ENCODE peak calls at places on chromosomes 6 and 20, in four cellular contexts. One of them, this sample, is unnamed.

GRCh38 chr6:170516783-170517616 is 36.1 kb downstream of the PSMB1 start:
- DNase-seq in K562: peak
- DNase-seq in HL-60: no peak
- DNase-seq in GM12878: no peak
- DNase-seq in this sample: peak

GRCh38 chr6:117677553-117678131 is 2.4 kb downstream of the NUS1 start:
- DNase-seq in K562: peak
- DNase-seq in HL-60: peak
- DNase-seq in GM12878: no peak
- DNase-seq in this sample: no peak

GRCh38 chr6:33632603-33633039 is 11.5 kb downstream of the ITPR3 start:
- DNase-seq in K562: peak
- DNase-seq in HL-60: no peak
- DNase-seq in GM12878: no peak
- DNase-seq in this sample: peak

GRCh38 chr20:51884561-51884960 is 82.2 kb upstream of the SALL4 start:
- DNase-seq in K562: no peak
- DNase-seq in HL-60: no peak
- DNase-seq in GM12878: no peak
- DNase-seq in this sample: no peak

GRCh38 chr20:52105573-52106422 is 85.8 kb downstream of the ZFP64 start:
- DNase-seq in K562: no peak
- DNase-seq in HL-60: no peak
- DNase-seq in GM12878: no peak
- DNase-seq in this sample: no peak

GRCh38 chr20:36491901-36492617 is 49.3 kb upstream of the MYL9 start:
- DNase-seq in K562: no peak
- DNase-seq in HL-60: no peak
- DNase-seq in GM12878: no peak
- DNase-seq in this sample: peak

GRCh38 chr20:58231678-58232077 is 3.2 kb upstream of the ANKRD60 start:
- DNase-seq in K562: no peak
- DNase-seq in HL-60: no peak
- DNase-seq in GM12878: no peak
- DNase-seq in this sample: no peak

GRCh38 chr20:45436732-45437485 is 21.0 kb downstream of the PIGT start:
- DNase-seq in K562: peak
- DNase-seq in HL-60: no peak
- DNase-seq in GM12878: no peak
- DNase-seq in this sample: peak

GRCh38 chr6:107632757-107633156 is 142.8 kb downstream of the SOBP start:
- DNase-seq in K562: no peak
- DNase-seq in HL-60: no peak
- DNase-seq in GM12878: no peak
- DNase-seq in this sample: no peak

GRCh38 chr20:51635680-51636079 is 93.2 kb upstream of the NFATC2 start:
- DNase-seq in K562: no peak
- DNase-seq in HL-60: no peak
- DNase-seq in GM12878: no peak
- DNase-seq in this sample: no peak

GRCh38 chr6:169960003-169960344 is 208.6 kb downstream of the ERMARD start:
- DNase-seq in K562: no peak
- DNase-seq in HL-60: no peak
- DNase-seq in GM12878: no peak
- DNase-seq in this sample: no peak

GRCh38 chr6:139784222-139784769 is 409.8 kb upstream of the CITED2 start:
- DNase-seq in K562: no peak
- DNase-seq in HL-60: no peak
- DNase-seq in GM12878: no peak
- DNase-seq in this sample: no peak

GRCh38 chr20:24362080-24362479 is 107.3 kb upstream of the SYNDIG1 start:
- DNase-seq in K562: no peak
- DNase-seq in HL-60: no peak
- DNase-seq in GM12878: no peak
- DNase-seq in this sample: no peak

GRCh38 chr20:34546751-34547181 is 11.8 kb upstream of the MAP1LC3A start:
- DNase-seq in K562: no peak
- DNase-seq in HL-60: no peak
- DNase-seq in GM12878: no peak
- DNase-seq in this sample: no peak

GRCh38 chr6:121522265-121522664 is 86.8 kb downstream of the GJA1 start:
- DNase-seq in K562: no peak
- DNase-seq in HL-60: no peak
- DNase-seq in GM12878: no peak
- DNase-seq in this sample: no peak

GRCh38 chr6:155171109-155171746 is 92.6 kb upstream of the CLDN20 start:
- DNase-seq in K562: peak
- DNase-seq in HL-60: no peak
- DNase-seq in GM12878: peak
- DNase-seq in this sample: peak

GRCh38 chr6:153312633-153313032 is 181.6 kb upstream of the RGS17 start:
- DNase-seq in K562: peak
- DNase-seq in HL-60: peak
- DNase-seq in GM12878: no peak
- DNase-seq in this sample: no peak

GRCh38 chr6:74369556-74369993 is 673.6 kb downstream of the CD109 start:
- DNase-seq in K562: no peak
- DNase-seq in HL-60: no peak
- DNase-seq in GM12878: no peak
- DNase-seq in this sample: no peak

GRCh38 chr6:112475083-112475482 is 128.0 kb downstream of the RFPL4B start:
- DNase-seq in K562: no peak
- DNase-seq in HL-60: no peak
- DNase-seq in GM12878: no peak
- DNase-seq in this sample: no peak

GRCh38 chr6:158313989-158314388 is 1.7 kb downstream of the TULP4 start:
- DNase-seq in K562: no peak
- DNase-seq in HL-60: peak
- DNase-seq in GM12878: no peak
- DNase-seq in this sample: peak

GRCh38 chr20:43058077-43058476 is 131.6 kb downstream of the PTPRT start:
- DNase-seq in K562: no peak
- DNase-seq in HL-60: no peak
- DNase-seq in GM12878: no peak
- DNase-seq in this sample: no peak
- TF ChIP-seq SPI1 in K562: no peak
- TF ChIP-seq SPI1 in HL-60: no peak
- TF ChIP-seq SPI1 in GM12878: no peak
- TF ChIP-seq SPI1 in this sample: no peak

DNA sequence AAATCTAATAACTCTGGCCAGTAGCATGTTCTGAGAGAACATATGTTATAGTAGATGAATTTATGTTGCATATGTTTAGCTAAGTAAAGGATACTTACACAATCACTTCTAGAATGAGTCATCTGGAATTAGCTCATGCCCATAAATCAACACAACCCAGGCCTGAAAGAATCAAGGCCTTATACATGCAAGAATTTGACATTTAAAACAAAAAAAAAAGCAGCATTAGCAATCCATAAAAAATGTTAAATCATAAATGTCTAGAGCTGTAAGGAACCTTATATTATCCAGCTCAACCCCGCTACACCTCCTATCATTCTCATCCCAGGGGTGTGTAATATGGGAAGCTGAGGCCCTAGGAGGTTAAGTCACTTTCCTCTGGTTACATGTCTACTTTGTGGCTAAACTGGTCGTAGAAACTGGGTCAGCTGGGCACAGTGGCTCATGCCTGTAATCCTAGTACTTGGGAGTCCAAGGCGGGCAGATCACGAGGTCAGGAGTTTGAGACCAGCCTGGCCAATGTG is 105.2 kb upstream of the CARMIL1 start:
- DNase-seq in K562: no peak
- DNase-seq in HL-60: peak
- DNase-seq in GM12878: no peak
- DNase-seq in this sample: no peak
- TF ChIP-seq POLR2AphosphoS5 in K562: no peak
- TF ChIP-seq POLR2AphosphoS5 in HL-60: no peak
- TF ChIP-seq POLR2AphosphoS5 in GM12878: no peak
- TF ChIP-seq POLR2AphosphoS5 in this sample: no peak

DNA sequence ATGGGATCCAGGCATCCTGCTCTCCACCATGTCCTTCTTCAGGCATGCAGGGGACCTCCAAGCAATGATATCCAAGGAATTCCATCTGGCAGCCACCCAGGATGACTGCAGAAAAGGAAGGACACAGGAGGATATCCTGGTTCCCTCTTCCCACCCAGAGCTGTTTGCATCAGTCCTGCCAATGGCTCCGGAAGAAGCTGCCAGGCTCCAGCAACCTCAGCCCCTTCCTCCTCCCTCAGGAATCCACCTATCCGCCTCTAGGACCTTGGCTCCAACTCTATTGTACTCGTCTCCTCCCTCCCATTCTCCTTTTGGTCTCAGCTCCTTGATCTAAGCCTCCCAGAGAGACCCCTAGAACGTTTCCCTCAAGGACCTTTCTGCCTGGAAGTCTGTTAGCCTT is 733 bp upstream of the PSORS1C2 start:
- DNase-seq in K562: no peak
- DNase-seq in HL-60: no peak
- DNase-seq in GM12878: no peak
- DNase-seq in this sample: no peak
- TF ChIP-seq SPI1 in K562: no peak
- TF ChIP-seq SPI1 in HL-60: no peak
- TF ChIP-seq SPI1 in GM12878: no peak
- TF ChIP-seq SPI1 in this sample: no peak

DNA sequence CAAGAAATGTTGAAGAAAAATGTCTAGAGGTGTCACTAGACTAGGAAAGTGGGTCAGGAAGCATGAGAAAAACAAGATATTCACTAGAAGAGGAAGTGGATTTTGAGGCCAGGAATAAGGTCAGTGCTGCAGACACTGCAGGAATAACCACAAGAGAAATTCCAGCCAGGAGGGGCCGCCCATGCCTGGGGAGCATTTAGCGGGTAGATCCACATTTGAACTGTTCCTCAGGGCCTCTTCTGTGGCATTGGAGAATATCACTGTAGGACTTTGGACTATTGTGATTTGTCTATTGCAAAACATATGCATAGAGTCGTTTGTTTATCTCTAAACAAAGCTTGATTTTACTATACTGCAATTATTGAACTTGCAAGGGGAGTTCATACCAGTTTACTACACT is 49.6 kb upstream of the CCDC28A start:
- DNase-seq in K562: no peak
- DNase-seq in HL-60: no peak
- DNase-seq in GM12878: no peak
- DNase-seq in this sample: no peak
- TF ChIP-seq POLR2AphosphoS5 in K562: no peak
- TF ChIP-seq POLR2AphosphoS5 in HL-60: no peak
- TF ChIP-seq POLR2AphosphoS5 in GM12878: no peak
- TF ChIP-seq POLR2AphosphoS5 in this sample: no peak

DNA sequence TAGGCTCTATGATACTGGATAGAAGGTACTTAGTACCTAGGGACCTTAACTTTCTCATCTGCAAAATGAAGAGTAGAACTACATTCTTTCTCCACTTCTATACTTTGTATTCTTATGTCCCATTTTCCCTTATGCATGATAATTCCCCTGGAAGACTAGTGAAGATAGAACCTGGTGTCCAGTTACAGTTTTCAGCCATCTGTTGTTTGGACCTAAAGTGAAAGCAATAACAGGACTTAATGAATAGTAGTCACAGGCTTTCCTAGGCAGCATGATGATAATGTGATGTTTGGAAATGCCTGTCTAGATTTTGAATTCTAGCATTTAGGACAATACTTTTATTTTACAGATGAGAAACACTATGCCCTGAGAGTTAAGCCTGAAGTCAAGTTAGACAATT is 153.8 kb downstream of the RIMS1 start:
- DNase-seq in K562: no peak
- DNase-seq in HL-60: no peak
- DNase-seq in GM12878: no peak
- DNase-seq in this sample: no peak
- TF ChIP-seq SPI1 in K562: no peak
- TF ChIP-seq SPI1 in HL-60: no peak
- TF ChIP-seq SPI1 in GM12878: no peak
- TF ChIP-seq SPI1 in this sample: no peak